ENCODE peak calls at places on chromosomes 7 and 10, in five cellular contexts. One of them, this sample, is unnamed.

GRCh38 chr10:110864662-110865140 is 7.0 kb upstream of the PDCD4 start:
- DNase-seq in uterus: no peak
- DNase-seq in HCT116: no peak
- DNase-seq in heart left ventricle: no peak
- DNase-seq in A549: no peak
- DNase-seq in this sample: peak; percentile 71

GRCh38 chr10:123800299-123800698 is 91.3 kb downstream of the CPXM2 start:
- DNase-seq in uterus: no peak
- DNase-seq in HCT116: no peak
- DNase-seq in heart left ventricle: no peak
- DNase-seq in A549: no peak
- DNase-seq in this sample: no peak

GRCh38 chr7:16915405-16915804 is 33.6 kb upstream of the AGR3 start:
- DNase-seq in uterus: no peak
- DNase-seq in HCT116: peak; percentile 3
- DNase-seq in heart left ventricle: no peak
- DNase-seq in A549: no peak
- DNase-seq in this sample: no peak

GRCh38 chr10:92268763-92269162 is 22.1 kb downstream of the CPEB3 start:
- DNase-seq in uterus: no peak
- DNase-seq in HCT116: no peak
- DNase-seq in heart left ventricle: no peak
- DNase-seq in A549: no peak
- DNase-seq in this sample: no peak

GRCh38 chr7:815284-816216 is 16.7 kb upstream of the SUN1 start:
- DNase-seq in uterus: peak; percentile 53
- DNase-seq in HCT116: no peak
- DNase-seq in heart left ventricle: peak; percentile 40
- DNase-seq in A549: peak; percentile 23
- DNase-seq in this sample: peak; percentile 37

GRCh38 chr7:45082831-45083331 is 5.9 kb downstream of the NACAD start:
- DNase-seq in uterus: no peak
- DNase-seq in HCT116: no peak
- DNase-seq in heart left ventricle: no peak
- DNase-seq in A549: no peak
- DNase-seq in this sample: no peak

GRCh38 chr10:12588091-12588850 is 238.9 kb downstream of the CAMK1D start:
- DNase-seq in uterus: no peak
- DNase-seq in HCT116: no peak
- DNase-seq in heart left ventricle: no peak
- DNase-seq in A549: no peak
- DNase-seq in this sample: no peak

GRCh38 chr10:60194421-60194820 is 195.3 kb downstream of the ANK3 start:
- DNase-seq in uterus: no peak
- DNase-seq in HCT116: no peak
- DNase-seq in heart left ventricle: no peak
- DNase-seq in A549: no peak
- DNase-seq in this sample: no peak

GRCh38 chr10:103765981-103766380 is 89.4 kb downstream of the SH3PXD2A start:
- DNase-seq in uterus: no peak
- DNase-seq in HCT116: no peak
- DNase-seq in heart left ventricle: no peak
- DNase-seq in A549: no peak
- DNase-seq in this sample: no peak

GRCh38 chr7:156104501-156105336 is 292.5 kb upstream of the SHH start:
- DNase-seq in uterus: no peak
- DNase-seq in HCT116: no peak
- DNase-seq in heart left ventricle: no peak
- DNase-seq in A549: no peak
- DNase-seq in this sample: no peak

GRCh38 chr7:156101355-156101754 is 289.1 kb upstream of the SHH start:
- DNase-seq in uterus: no peak
- DNase-seq in HCT116: no peak
- DNase-seq in heart left ventricle: no peak
- DNase-seq in A549: no peak
- DNase-seq in this sample: no peak

GRCh38 chr7:156099085-156099484 is 286.8 kb upstream of the SHH start:
- DNase-seq in uterus: no peak
- DNase-seq in HCT116: no peak
- DNase-seq in heart left ventricle: no peak
- DNase-seq in A549: no peak
- DNase-seq in this sample: no peak

GRCh38 chr7:156105337-156106106 is 293.3 kb upstream of the SHH start:
- DNase-seq in uterus: no peak
- DNase-seq in HCT116: no peak
- DNase-seq in heart left ventricle: no peak
- DNase-seq in A549: no peak
- DNase-seq in this sample: no peak

DNA sequence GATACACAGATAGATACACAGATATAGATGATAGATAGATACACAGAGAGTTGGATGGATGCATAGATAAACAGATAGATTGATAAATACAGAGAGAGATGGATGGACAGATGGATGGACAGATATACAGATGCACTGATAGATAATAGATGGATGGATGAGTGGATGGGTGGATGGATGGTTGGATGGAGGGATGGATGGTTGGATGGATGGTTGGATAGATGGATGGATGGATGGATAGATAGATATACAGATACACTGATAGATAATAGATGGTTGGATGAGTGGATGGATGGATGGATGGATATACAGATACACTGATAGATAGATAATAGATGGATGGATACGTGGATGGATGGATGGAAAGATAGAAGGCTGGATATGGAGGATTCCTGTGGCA is 290.0 kb upstream of the SHH start:
- DNase-seq in uterus: no peak
- DNase-seq in HCT116: no peak
- DNase-seq in heart left ventricle: no peak
- DNase-seq in A549: no peak
- DNase-seq in this sample: no peak
- H3K27ac ChIP-seq in uterus: no peak overlapping the region
- H3K27ac ChIP-seq in HCT116: no peak overlapping the region
- H3K27ac ChIP-seq in heart left ventricle: no peak overlapping the region
- H3K27ac ChIP-seq in A549: no peak overlapping the region
- H3K27ac ChIP-seq in this sample: no peak overlapping the region

GRCh38 chr7:95590387-95591248 is 5.7 kb downstream of the PDK4 start:
- DNase-seq in uterus: no peak
- DNase-seq in HCT116: no peak
- DNase-seq in heart left ventricle: no peak
- DNase-seq in A549: no peak
- DNase-seq in this sample: no peak
- TF ChIP-seq POLR2A in uterus: no peak
- TF ChIP-seq POLR2A in HCT116: no peak
- TF ChIP-seq POLR2A in heart left ventricle: peak; percentile 71
- TF ChIP-seq POLR2A in A549: no peak
- TF ChIP-seq POLR2A in this sample: no peak

GRCh38 chr10:95181731-95182130 is 12.3 kb upstream of the ACSM6 start:
- DNase-seq in uterus: no peak
- DNase-seq in HCT116: no peak
- DNase-seq in heart left ventricle: no peak
- DNase-seq in A549: no peak
- DNase-seq in this sample: no peak

GRCh38 chr10:95178797-95179196 is 15.2 kb upstream of the ACSM6 start:
- DNase-seq in uterus: no peak
- DNase-seq in HCT116: no peak
- DNase-seq in heart left ventricle: no peak
- DNase-seq in A549: no peak
- DNase-seq in this sample: no peak

GRCh38 chr10:95176101-95176500 is 17.9 kb upstream of the ACSM6 start:
- DNase-seq in uterus: no peak
- DNase-seq in HCT116: no peak
- DNase-seq in heart left ventricle: no peak
- DNase-seq in A549: no peak
- DNase-seq in this sample: no peak

GRCh38 chr10:95177429-95177828 is 16.6 kb upstream of the ACSM6 start:
- DNase-seq in uterus: no peak
- DNase-seq in HCT116: no peak
- DNase-seq in heart left ventricle: no peak
- DNase-seq in A549: no peak
- DNase-seq in this sample: no peak

GRCh38 chr10:95178266-95178665 is 15.8 kb upstream of the ACSM6 start:
- DNase-seq in uterus: no peak
- DNase-seq in HCT116: no peak
- DNase-seq in heart left ventricle: no peak
- DNase-seq in A549: no peak
- DNase-seq in this sample: no peak
- H3K27ac ChIP-seq in uterus: no peak overlapping the region
- H3K27ac ChIP-seq in HCT116: no peak overlapping the region
- H3K27ac ChIP-seq in heart left ventricle: no peak overlapping the region
- H3K27ac ChIP-seq in A549: peak overlapping the region; percentile 31
- H3K27ac ChIP-seq in this sample: no peak overlapping the region

DNA sequence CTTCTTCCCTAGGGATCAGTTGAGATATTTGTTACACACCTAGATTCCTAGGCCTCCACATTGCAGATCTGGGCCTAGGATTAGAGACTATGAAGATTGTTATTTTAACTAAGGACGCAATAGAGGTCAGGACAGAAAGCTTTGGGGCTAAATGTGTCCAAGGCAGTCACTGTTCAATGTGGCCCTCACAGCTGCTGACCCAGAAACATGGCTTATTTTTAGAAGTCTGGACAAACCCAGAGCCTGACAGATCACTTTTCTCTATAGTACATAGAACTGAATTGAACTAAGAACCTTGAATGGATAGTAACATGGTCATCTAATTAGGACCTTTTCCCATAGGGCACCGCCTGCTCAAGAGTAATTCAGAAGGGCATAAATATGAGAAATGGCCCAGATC is 146.6 kb upstream of the AUTS2 start:
- DNase-seq in uterus: no peak
- DNase-seq in HCT116: no peak
- DNase-seq in heart left ventricle: no peak
- DNase-seq in A549: no peak
- DNase-seq in this sample: no peak
- TF ChIP-seq POLR2A in uterus: no peak
- TF ChIP-seq POLR2A in HCT116: no peak
- TF ChIP-seq POLR2A in heart left ventricle: no peak
- TF ChIP-seq POLR2A in A549: no peak
- TF ChIP-seq POLR2A in this sample: no peak